ENCODE peak calls at places on chromosomes 4 and X, in seven cellular contexts. Q is HepG2, G is Panc1, H is GM12878, X is SK-N-SH, A is K562, Y is H1. S is an unnamed sample.

GRCh38 chrX:107483976-107484726 is 34.7 kb downstream of the FRMPD3 start:
- DNase-seq in G (no peak), X (peak; percentile 39), H (no peak), Q (no peak), Y (no peak), A (peak; percentile 36), S (no peak)

GRCh38 chrX:34918856-34919255 is 23.7 kb upstream of the FAM47B start:
- DNase-seq in Q (peak; percentile 9), Y (no peak), H (no peak), X (peak; percentile 12), A (peak; percentile 0), G (no peak), S (no peak)

GRCh38 chr4:169029947-169030346 is 19.9 kb upstream of the CBR4 start:
- DNase-seq in Y (no peak), G (no peak), Q (no peak), A (no peak), H (no peak), X (no peak), S (no peak)

GRCh38 chr4:101730291-101731117 is 60.0 kb upstream of the BANK1 start:
- DNase-seq in X (peak; percentile 50), Q (peak; percentile 54), A (peak; percentile 37), Y (peak; percentile 41), H (peak; percentile 8), G (peak; percentile 38), S (peak; percentile 78)

GRCh38 chrX:38172596-38172995 is 48.1 kb downstream of the SRPX start:
- DNase-seq in Y (no peak), G (no peak), H (no peak), Q (no peak), A (no peak), X (no peak), S (no peak)

GRCh38 chr4:7172946-7173345 is 19.4 kb upstream of the SORCS2 start:
- DNase-seq in X (no peak), Q (no peak), A (no peak), G (no peak), H (no peak), Y (no peak), S (no peak)

GRCh38 chrX:13377537-13377936 is 57.7 kb upstream of the ATXN3L start:
- DNase-seq in Q (no peak), G (no peak), A (peak; percentile 16), H (no peak), Y (no peak), X (peak; percentile 61), S (no peak)

GRCh38 chr4:96887857-96888256 is 1048.0 kb downstream of the PDHA2 start:
- DNase-seq in G (no peak), Q (no peak), H (no peak), Y (no peak), X (no peak), A (no peak), S (no peak)

GRCh38 chr4:128916832-128917231 is 107.3 kb downstream of the JADE1 start:
- DNase-seq in H (peak; percentile 84), Y (no peak), A (no peak), G (no peak), X (no peak), Q (no peak), S (no peak)

GRCh38 chrX:64975989-64976672 is at the start of gene ZC4H2:
- DNase-seq in Y (peak; percentile 31), G (peak; percentile 27), Q (peak; percentile 73), A (peak; percentile 11), X (peak; percentile 75), H (peak; percentile 7), S (peak; percentile 54)

GRCh38 chr4:14871676-14872430 is 130.4 kb upstream of the CPEB2 start:
- DNase-seq in X (no peak), A (peak; percentile 55), G (no peak), H (no peak), Q (peak; percentile 3), Y (no peak), S (peak; percentile 2)

GRCh38 chr4:4405358-4405962 is 18.6 kb downstream of the NSG1 start:
- DNase-seq in Y (no peak), Q (no peak), X (no peak), H (no peak), G (no peak), A (no peak), S (no peak)

GRCh38 chrX:41332408-41332987 is 1.5 kb upstream of the DDX3X start:
- DNase-seq in Q (no peak), A (peak; percentile 43), H (no peak), Y (no peak), G (no peak), X (no peak), S (no peak)

GRCh38 chrX:1062351-1062750 is 150.1 kb downstream of the CRLF2 start:
- DNase-seq in Q (no peak), Y (no peak), A (no peak), G (no peak), H (no peak), X (no peak), S (no peak)

GRCh38 chrX:151225843-151226242 is 49.5 kb downstream of the GPR50 start:
- DNase-seq in Q (no peak), A (no peak), Y (no peak), G (no peak), H (no peak), X (no peak), S (no peak)

GRCh38 chrX:24668111-24668510 is 21.0 kb upstream of the PCYT1B start:
- DNase-seq in X (peak; percentile 22), G (no peak), A (no peak), Y (no peak), Q (no peak), H (no peak), S (no peak)

GRCh38 chrX:118226060-118226428 is 109.4 kb upstream of the KLHL13 start:
- DNase-seq in G (peak; percentile 10), A (peak; percentile 8), Q (peak; percentile 1), Y (no peak), H (peak; percentile 28), X (peak; percentile 35), S (no peak)

GRCh38 chr4:123877561-123877960 is 481.0 kb downstream of the SPRY1 start:
- DNase-seq in Y (no peak), A (no peak), H (no peak), Q (no peak), G (no peak), X (no peak), S (no peak)

GRCh38 chrX:18899796-18900380 is 84.0 kb downstream of the PHKA2 start:
- DNase-seq in X (peak; percentile 87), Q (no peak), H (no peak), Y (no peak), A (no peak), G (no peak), S (no peak)

GRCh38 chrX:117957128-117957527 is 159.5 kb downstream of the KLHL13 start:
- DNase-seq in Y (no peak), G (no peak), Q (no peak), X (no peak), H (no peak), A (no peak), S (no peak)

GRCh38 chr4:100106982-100107381 is 83.3 kb downstream of the DDIT4L start:
- DNase-seq in Q (no peak), A (no peak), G (no peak), X (no peak), H (peak; percentile 71), Y (no peak), S (no peak)

GRCh38 chrX:42686706-42687105 is 91.3 kb downstream of the PPP1R2C start:
- DNase-seq in X (no peak), A (no peak), Q (no peak), H (no peak), G (no peak), Y (no peak), S (no peak)

GRCh38 chr4:159290321-159291030 is 187.6 kb downstream of the RAPGEF2 start:
- DNase-seq in Q (no peak), Y (no peak), X (no peak), G (no peak), H (no peak), A (no peak), S (no peak)

DNA sequence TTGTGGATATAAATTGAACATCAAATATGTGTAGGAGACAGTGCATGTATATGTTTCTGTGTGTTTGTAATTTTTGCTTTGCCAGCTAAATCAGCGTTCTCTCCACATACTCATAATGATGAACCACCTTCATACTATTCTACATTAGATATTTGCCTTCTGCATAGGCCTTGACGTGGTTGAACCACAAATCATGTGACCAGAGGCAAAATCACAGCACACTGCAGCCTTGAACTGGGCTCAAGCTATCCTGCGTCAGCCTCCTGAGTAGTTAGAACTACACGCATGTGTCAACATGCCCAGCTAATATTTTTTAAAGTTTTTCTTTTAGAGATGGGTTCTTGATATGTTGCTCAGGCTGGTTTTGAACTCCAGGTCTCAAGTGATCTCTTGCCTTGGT is 9.5 kb downstream of the UBQLN2 start:
- DNase-seq in G (no peak), A (no peak), Q (no peak), X (no peak), H (no peak), Y (no peak), S (no peak)
- TF ChIP-seq SIN3A in G (no peak), A (no peak), Q (no peak), X (no peak), H (no peak), Y (no peak), S (no peak)

DNA sequence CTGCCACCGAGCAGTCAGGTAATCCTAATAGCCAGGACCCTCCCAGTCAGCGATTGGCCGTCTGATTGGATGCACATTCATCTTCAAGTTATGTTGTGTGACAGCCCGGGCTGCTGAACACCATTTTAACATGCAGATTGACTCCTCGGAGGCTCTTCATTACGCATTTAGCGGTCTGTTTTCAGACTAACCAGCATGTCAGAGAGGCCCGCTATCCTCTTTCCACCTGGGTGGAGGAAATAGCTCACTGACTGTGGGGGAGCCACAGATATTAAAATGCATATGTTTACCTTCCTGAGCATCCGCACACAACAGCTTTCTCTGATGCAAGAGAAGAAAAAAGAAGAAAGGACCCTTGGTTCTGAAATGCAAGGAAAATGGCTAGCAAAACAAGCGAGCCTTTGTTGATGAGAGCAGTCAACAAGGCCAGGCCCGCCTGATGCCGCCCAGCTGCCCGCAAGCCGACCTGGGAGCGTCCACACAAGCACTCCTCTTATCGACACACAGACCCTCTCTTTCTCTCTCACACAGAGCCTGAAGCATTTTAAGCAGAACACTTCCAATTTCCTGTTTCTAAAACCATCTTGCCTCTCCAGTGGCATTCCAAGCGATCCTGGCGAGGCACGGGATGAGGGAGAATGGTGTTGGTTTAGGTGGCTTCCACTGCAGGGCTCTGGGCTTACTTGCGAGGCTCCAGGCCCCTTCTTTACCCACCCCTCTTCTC is 118.3 kb downstream of the MGST2 start:
- DNase-seq in Q (peak; percentile 53), A (no peak), H (no peak), G (no peak), X (peak; percentile 56), Y (no peak), S (no peak)
- TF ChIP-seq SIN3A in Q (no peak), A (no peak), H (no peak), G (no peak), X (no peak), Y (no peak), S (no peak)

DNA sequence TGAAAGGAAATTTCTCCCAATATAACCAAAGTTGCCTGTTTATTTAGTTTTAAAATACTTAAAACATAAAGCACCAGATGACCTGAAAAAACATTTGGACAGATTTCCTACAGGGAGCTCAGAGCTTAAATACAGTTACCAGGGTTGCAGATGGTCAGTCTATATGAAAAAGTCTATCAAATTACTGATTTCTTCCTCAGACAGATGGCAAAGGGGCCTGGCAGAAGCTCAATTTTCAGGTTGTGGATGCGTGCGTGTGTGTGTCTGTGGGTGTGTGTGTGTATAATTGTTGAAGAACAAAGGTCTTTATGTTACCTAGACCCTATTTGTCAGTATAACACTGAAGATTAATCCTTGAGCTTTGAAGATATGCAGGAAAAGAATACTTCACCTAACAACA is 169.4 kb downstream of the MAD2L1 start:
- DNase-seq in H (no peak), X (peak; percentile 31), Y (no peak), G (no peak), A (no peak), Q (no peak), S (no peak)
- TF ChIP-seq SIN3A in H (no peak), X (no peak), Y (no peak), G (no peak), A (no peak), Q (no peak), S (no peak)

GRCh38 chr4:21801661-21802355 is 146.8 kb downstream of the KCNIP4 start:
- DNase-seq in A (no peak), Q (no peak), X (no peak), H (no peak), Y (no peak), G (no peak), S (no peak)
- TF ChIP-seq SIN3A in A (no peak), Q (no peak), X (no peak), H (no peak), Y (no peak), G (no peak), S (no peak)